ENCODE peak calls at places on chromosomes 6 and 20, in ten cellular contexts. K is PC-3; Z is foreskin fibroblast; S is IMR-90; F is prostate gland; V is astrocyte of the spinal cord; M is stimulated activated CD8-positive, alpha-beta memory T cell treated with anti-CD3 and anti-CD28 coated beads, Interleukin-2, amount 100 ng/mL, for 48 hours; N is transverse colon; D is stimulated activated naive CD4-positive, alpha-beta T cell; P is stimulated activated naive B cell treated with anti-CD40 and anti-IgM and Interleukin-4, amounts not matched to agents 10 μg/mL and 1 μg/mL and 100 μg/mL, for 72 hours. R is an unnamed sample.

GRCh38 chr6:132357120-132357519 is 44.2 kb downstream of the MOXD1 start:
- DNase-seq in D (no peak), M (no peak), P (no peak), S (peak), F (no peak), N (no peak), Z (peak), K (peak), V (peak), R (peak)

GRCh38 chr20:47189060-47189459 is 167.4 kb downstream of the ZMYND8 start:
- DNase-seq in V (no peak), K (no peak), S (no peak), D (no peak), M (no peak), P (no peak), N (no peak), F (no peak), Z (peak), R (no peak)

GRCh38 chr20:32458837-32459220 is 100.7 kb downstream of the ASXL1 start:
- DNase-seq in P (no peak), S (no peak), M (no peak), N (no peak), K (no peak), Z (no peak), D (no peak), V (no peak), F (no peak), R (no peak)

GRCh38 chr6:149935246-149935645 is 6.6 kb upstream of the ULBP2 start:
- DNase-seq in K (peak), N (no peak), Z (peak), V (no peak), D (no peak), S (peak), M (no peak), P (no peak), F (no peak), R (no peak)

GRCh38 chr6:105965042-105965760 is 120.9 kb upstream of the PRDM1 start:
- DNase-seq in M (no peak), P (no peak), S (no peak), D (no peak), K (no peak), V (no peak), F (no peak), Z (no peak), N (no peak), R (no peak)

GRCh38 chr6:107323133-107323785 is 136.1 kb downstream of the PDSS2 start:
- DNase-seq in P (no peak), K (no peak), D (no peak), V (peak), S (peak), M (no peak), N (no peak), F (no peak), Z (peak), R (peak)

GRCh38 chr20:2108987-2109386 is 7.4 kb downstream of the STK35 start:
- DNase-seq in F (no peak), S (peak), P (no peak), N (no peak), Z (peak), K (peak), D (no peak), M (no peak), V (peak), R (peak)

GRCh38 chr6:36829919-36830544 is 9.2 kb downstream of the CPNE5 start:
- DNase-seq in V (peak), M (no peak), D (no peak), F (peak), Z (peak), S (peak), N (peak), P (no peak), K (no peak), R (peak)

GRCh38 chr20:54875307-54875706 is 399.9 kb downstream of the DOK5 start:
- DNase-seq in M (no peak), S (no peak), F (no peak), K (no peak), P (no peak), D (no peak), V (no peak), Z (no peak), N (no peak), R (no peak)

GRCh38 chr20:35297740-35298139 is 5.5 kb upstream of the FAM83C start:
- DNase-seq in Z (no peak), M (no peak), K (no peak), V (no peak), S (no peak), D (no peak), N (no peak), F (no peak), P (no peak), R (no peak)

GRCh38 chr6:34630040-34630439 is 66.5 kb downstream of the ILRUN start:
- DNase-seq in N (no peak), S (peak), M (no peak), P (no peak), F (no peak), D (no peak), V (peak), Z (peak), K (peak), R (peak)

GRCh38 chr6:130359736-130360135 is 6.1 kb upstream of the TMEM200A start:
- DNase-seq in K (peak), P (no peak), D (no peak), M (no peak), Z (peak), V (no peak), F (no peak), S (no peak), N (peak), R (no peak)

GRCh38 chr6:135901776-135902524 is 50.4 kb downstream of the PDE7B start:
- DNase-seq in V (peak), Z (peak), D (peak), P (no peak), S (peak), F (no peak), N (no peak), M (no peak), K (no peak), R (peak)

GRCh38 chr6:137665342-137665741 is 171.1 kb upstream of the OLIG3 start:
- DNase-seq in D (no peak), N (no peak), K (no peak), Z (no peak), S (no peak), P (no peak), F (no peak), V (no peak), M (no peak), R (no peak)

GRCh38 chr6:115887887-115888286 is 172.8 kb downstream of the FRK start:
- DNase-seq in M (no peak), V (no peak), N (no peak), D (no peak), S (no peak), P (no peak), Z (no peak), K (no peak), F (no peak), R (no peak)

GRCh38 chr6:25066593-25066992 is 130.8 kb upstream of the RIPOR2 start:
- DNase-seq in N (no peak), V (no peak), S (peak), F (no peak), Z (no peak), P (no peak), D (no peak), K (no peak), M (no peak), R (no peak)

GRCh38 chr6:118353564-118353963 is 194.5 kb upstream of the PLN start:
- DNase-seq in P (no peak), S (no peak), V (no peak), Z (no peak), K (no peak), N (no peak), M (no peak), F (no peak), D (no peak), R (no peak)

GRCh38 chr6:109718991-109719390 is 27.9 kb downstream of the FIG4 start:
- DNase-seq in M (no peak), K (no peak), D (no peak), F (no peak), V (no peak), N (no peak), P (no peak), S (peak), Z (peak), R (peak)

GRCh38 chr6:108114861-108115597 is 40.5 kb upstream of the OSTM1 start:
- DNase-seq in D (no peak), F (no peak), N (peak), K (peak), V (peak), S (peak), P (peak), M (no peak), Z (peak), R (peak)

GRCh38 chr20:38935285-38935684 is 9.1 kb downstream of the FAM83D start:
- DNase-seq in P (no peak), S (no peak), Z (peak), N (no peak), V (peak), D (no peak), K (peak), F (no peak), M (no peak), R (peak)

GRCh38 chr20:34179636-34180360 is 61.4 kb upstream of the ASIP start:
- DNase-seq in D (no peak), Z (no peak), V (no peak), K (peak), P (no peak), S (no peak), N (no peak), M (no peak), F (peak), R (peak)

GRCh38 chr20:6636209-6637159 is 131.0 kb upstream of the BMP2 start:
- DNase-seq in S (peak), M (no peak), D (no peak), K (peak), F (peak), V (peak), Z (peak), P (no peak), N (peak), R (peak)

GRCh38 chr6:133170602-133171001 is 70.6 kb upstream of the EYA4 start:
- DNase-seq in P (no peak), N (no peak), D (no peak), F (no peak), M (no peak), V (no peak), Z (peak), K (peak), S (peak), R (no peak)

GRCh38 chr20:62658593-62659159 is 16.4 kb downstream of the SLCO4A1 start:
- DNase-seq in V (no peak), M (no peak), F (no peak), Z (no peak), N (no peak), D (no peak), S (no peak), P (no peak), K (no peak), R (no peak)

GRCh38 chr6:30685157-30685976 is 1.1 kb downstream of the PPP1R18 start:
- DNase-seq in N (peak), F (no peak), P (no peak), K (no peak), M (no peak), Z (peak), V (peak), S (no peak), D (no peak), R (no peak)

GRCh38 chr6:105302617-105303128 is 100.2 kb downstream of the PREP start:
- DNase-seq in S (no peak), D (no peak), M (no peak), N (no peak), Z (peak), F (no peak), K (peak), P (no peak), V (no peak), R (no peak)

GRCh38 chr6:112760831-112761230 is 413.7 kb downstream of the RFPL4B start:
- DNase-seq in K (no peak), F (no peak), N (no peak), S (peak), D (no peak), Z (peak), M (no peak), P (no peak), V (no peak), R (no peak)

GRCh38 chr6:106462923-106463557 is 102.5 kb downstream of the CRYBG1 start:
- DNase-seq in N (no peak), F (no peak), M (no peak), S (no peak), D (no peak), P (no peak), K (no peak), V (no peak), Z (no peak), R (no peak)

GRCh38 chr20:38278150-38278549 is 17.6 kb upstream of the KIAA1755 start:
- DNase-seq in P (no peak), S (peak), V (peak), M (no peak), F (no peak), N (no peak), D (no peak), Z (no peak), K (no peak), R (no peak)

GRCh38 chr6:30325150-30325872 is 1.4 kb upstream of the TRIM39 start:
- DNase-seq in V (peak), D (peak), F (peak), N (peak), S (peak), P (no peak), Z (peak), M (no peak), K (peak), R (peak)

GRCh38 chr20:25695532-25696383 is 895 bp downstream of the ZNF337 start:
- DNase-seq in D (no peak), S (no peak), Z (peak), K (peak), V (no peak), P (no peak), F (no peak), N (peak), M (no peak), R (no peak)

GRCh38 chr20:25247100-25247665 is 702 bp upstream of the PYGB start:
- DNase-seq in S (peak), Z (peak), P (no peak), V (peak), M (no peak), D (no peak), F (peak), K (peak), N (peak), R (peak)

GRCh38 chr6:35736293-35736894 is 438 bp upstream of the ARMC12 start:
- DNase-seq in Z (peak), D (peak), P (peak), K (peak), F (peak), N (peak), S (peak), M (peak), V (peak), R (peak)

R was measured in fibroblast of gingiva.